ENCODE peak calls at places on chromosomes 6 and 20, in six cellular contexts. M, Z, K, J, R and X are unnamed samples.

GRCh38 chr6:75147512-75147911 is 58.3 kb downstream of the COL12A1 start:
- DNase-seq in M (peak), Z (peak), K (no peak), J (no peak), R (no peak), X (no peak)

GRCh38 chr20:60271597-60271996 is 313.4 kb downstream of the CDH26 start:
- DNase-seq in M (peak), Z (no peak), K (no peak), J (no peak), R (no peak), X (no peak)

GRCh38 chr20:63977392-63978276 is 1.8 kb downstream of the SAMD10 start:
- DNase-seq in M (peak), Z (no peak), K (no peak), J (peak), R (no peak), X (no peak)

GRCh38 chr20:46117704-46118467 is at the start of gene CD40:
- DNase-seq in M (peak), Z (peak), K (peak), J (peak), R (peak), X (peak)

GRCh38 chr6:35093118-35093445 is 48.1 kb downstream of the TCP11 start:
- DNase-seq in M (peak), Z (no peak), K (no peak), J (no peak), R (no peak), X (no peak)

GRCh38 chr6:25263602-25264001 is 15.6 kb upstream of the CARMIL1 start:
- DNase-seq in M (peak), Z (no peak), K (no peak), J (no peak), R (no peak), X (no peak)

GRCh38 chr6:150528648-150529285 is 70.9 kb upstream of the PLEKHG1 start:
- DNase-seq in M (peak), Z (no peak), K (no peak), J (no peak), R (peak), X (no peak)

GRCh38 chr20:37335642-37336368 is 10.1 kb upstream of the SRC start:
- DNase-seq in M (peak), Z (no peak), K (no peak), J (no peak), R (peak), X (no peak)

GRCh38 chr20:45836841-45837240 is 3.2 kb downstream of the SNX21 start:
- DNase-seq in M (no peak), Z (no peak), K (no peak), J (no peak), R (no peak), X (no peak)

GRCh38 chr6:11143394-11144371 is 32.2 kb upstream of the ERVFRD-1 start:
- DNase-seq in M (peak), Z (no peak), K (peak), J (no peak), R (peak), X (no peak)

GRCh38 chr20:53513489-53514298 is 79.9 kb downstream of the ZNF217 start:
- DNase-seq in M (no peak), Z (no peak), K (no peak), J (no peak), R (no peak), X (no peak)

GRCh38 chr20:17430515-17430914 is 100.7 kb downstream of the BFSP1 start:
- DNase-seq in M (no peak), Z (no peak), K (no peak), J (no peak), R (no peak), X (no peak)

GRCh38 chr20:21326700-21327099 is 23.6 kb downstream of the XRN2 start:
- DNase-seq in M (no peak), Z (no peak), K (no peak), J (no peak), R (no peak), X (no peak)

GRCh38 chr20:34262488-34263288 is 21.5 kb downstream of the ASIP start:
- DNase-seq in M (peak), Z (no peak), K (no peak), J (no peak), R (no peak), X (peak)

GRCh38 chr6:56953597-56954388 is 1.1 kb upstream of the BEND6 start:
- DNase-seq in M (no peak), Z (peak), K (no peak), J (no peak), R (no peak), X (no peak)

GRCh38 chr6:150741633-150742200 is 123.8 kb upstream of the MTHFD1L start:
- DNase-seq in M (no peak), Z (no peak), K (no peak), J (no peak), R (peak), X (no peak)

GRCh38 chr6:10437891-10438290 is 23.0 kb upstream of the TFAP2A start:
- DNase-seq in M (no peak), Z (no peak), K (no peak), J (no peak), R (no peak), X (no peak)

GRCh38 chr20:50169329-50169823 is 15.9 kb upstream of the PEDS1 start:
- DNase-seq in M (peak), Z (no peak), K (peak), J (peak), R (peak), X (peak)

GRCh38 chr6:166775180-166775922 is 148.3 kb upstream of the RPS6KA2 start:
- DNase-seq in M (peak), Z (no peak), K (no peak), J (peak), R (peak), X (peak)

GRCh38 chr6:324729-325125 is 32.4 kb downstream of the DUSP22 start:
- DNase-seq in M (no peak), Z (no peak), K (peak), J (no peak), R (no peak), X (no peak)

GRCh38 chr6:67640462-67640861 is 994.6 kb upstream of the ADGRB3 start:
- DNase-seq in M (peak), Z (no peak), K (no peak), J (no peak), R (no peak), X (no peak)

GRCh38 chr20:59163641-59164530 is at the start of gene ZNF831:
- DNase-seq in M (no peak), Z (no peak), K (no peak), J (no peak), R (peak), X (no peak)

GRCh38 chr20:43751167-43752050 is 24.6 kb upstream of the GTSF1L start:
- DNase-seq in M (peak), Z (peak), K (no peak), J (no peak), R (peak), X (no peak)

DNA sequence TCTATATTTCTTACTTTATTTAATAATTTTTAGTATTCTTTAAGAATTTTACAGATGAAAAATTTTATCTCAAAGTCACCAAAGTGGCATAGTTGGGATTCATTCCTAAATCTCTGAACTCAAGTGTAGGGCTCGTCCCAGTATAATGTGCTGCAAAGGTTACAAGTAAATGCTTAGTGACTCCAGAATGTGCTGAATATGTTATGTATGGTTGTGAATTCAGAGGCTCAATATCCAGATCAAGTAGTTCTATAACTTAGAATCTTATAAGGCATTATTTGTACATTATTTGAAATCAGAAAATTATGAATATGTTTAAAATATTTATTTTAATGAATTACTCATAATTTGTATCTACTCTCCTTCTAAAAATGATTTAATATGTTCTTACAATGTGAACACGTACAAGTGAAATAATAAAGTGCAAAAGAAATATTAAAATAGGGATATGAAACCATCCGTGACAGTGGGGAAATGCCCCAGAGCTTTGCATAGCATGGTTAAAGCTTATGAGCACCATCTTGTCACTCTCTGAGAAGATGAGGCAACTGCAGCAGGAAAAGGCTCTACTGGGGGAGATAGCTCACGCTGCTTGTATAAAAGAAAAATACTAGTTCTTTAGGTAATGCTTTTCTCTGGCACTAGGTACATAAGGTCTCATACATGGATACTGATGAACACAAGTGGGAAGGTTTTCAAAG is 259.0 kb downstream of the FOXC1 start:
- DNase-seq in M (no peak), Z (peak), K (no peak), J (no peak), R (no peak), X (no peak)
- H3K27ac ChIP-seq in M (no peak), Z (peak), K (peak), J (no peak), R (no peak), X (no peak)

GRCh38 chr6:112330877-112331260 is 16.3 kb upstream of the RFPL4B start:
- DNase-seq in M (no peak), Z (no peak), K (no peak), J (no peak), R (no peak), X (no peak)
- H3K27ac ChIP-seq in M (no peak), Z (no peak), K (no peak), J (no peak), R (no peak), X (no peak)

GRCh38 chr6:50824505-50824904 is 5.8 kb downstream of the TFAP2B start:
- DNase-seq in M (no peak), Z (no peak), K (no peak), J (no peak), R (no peak), X (no peak)

GRCh38 chr6:50826803-50827202 is 8.1 kb downstream of the TFAP2B start:
- DNase-seq in M (no peak), Z (no peak), K (no peak), J (no peak), R (no peak), X (no peak)

GRCh38 chr6:50825375-50826036 is 6.8 kb downstream of the TFAP2B start:
- DNase-seq in M (no peak), Z (no peak), K (no peak), J (no peak), R (no peak), X (no peak)

GRCh38 chr6:50823130-50823920 is 4.7 kb downstream of the TFAP2B start:
- DNase-seq in M (no peak), Z (no peak), K (no peak), J (no peak), R (no peak), X (no peak)

DNA sequence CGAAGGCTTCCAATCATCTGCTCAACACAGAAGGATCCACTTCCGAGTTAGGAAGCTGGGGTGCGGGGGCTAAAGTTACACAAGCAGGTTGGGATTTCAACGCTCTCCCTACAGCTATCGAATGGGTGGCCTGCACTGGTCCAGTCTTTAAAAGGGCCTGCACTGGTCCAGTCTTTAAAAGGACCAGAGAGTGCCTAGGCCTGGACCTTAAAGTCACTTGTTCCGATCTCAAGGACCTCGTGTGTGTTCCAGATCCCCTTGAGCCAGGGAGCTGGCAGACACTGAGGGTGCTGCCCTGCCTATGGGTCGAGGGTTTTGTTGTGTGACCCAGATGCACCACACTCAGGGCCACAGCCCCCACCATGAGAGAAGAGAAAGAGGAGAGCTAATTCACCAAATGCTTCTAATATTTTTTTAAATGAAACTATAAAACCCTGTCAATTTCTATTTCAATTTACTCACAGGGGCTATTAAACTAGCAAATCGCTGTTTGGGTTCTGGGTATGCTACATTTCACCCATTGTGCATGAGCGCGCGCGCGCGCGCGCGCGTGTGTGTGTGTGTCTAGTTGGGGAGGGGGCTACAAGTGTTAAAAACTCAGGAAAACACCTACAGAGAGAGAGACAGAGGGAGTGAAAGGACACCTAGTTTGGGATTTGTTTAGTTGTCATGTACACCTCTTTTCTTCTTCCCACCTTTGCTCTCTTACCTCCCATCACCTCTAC is 7.5 kb downstream of the TFAP2B start:
- DNase-seq in M (no peak), Z (no peak), K (no peak), J (no peak), R (no peak), X (no peak)
- H3K27ac ChIP-seq in M (no peak), Z (no peak), K (no peak), J (no peak), R (no peak), X (no peak)

GRCh38 chr6:1797801-1798200 is 188.1 kb downstream of the FOXC1 start:
- DNase-seq in M (peak), Z (no peak), K (no peak), J (no peak), R (no peak), X (no peak)
- H3K27ac ChIP-seq in M (no peak), Z (peak), K (peak), J (no peak), R (peak), X (no peak)

GRCh38 chr20:18650224-18650623 is 62.4 kb downstream of the DTD1 start:
- DNase-seq in M (no peak), Z (no peak), K (no peak), J (no peak), R (no peak), X (no peak)
- H3K27ac ChIP-seq in M (no peak), Z (no peak), K (no peak), J (no peak), R (no peak), X (no peak)

GRCh38 chr6:163580311-163581030 is 166.0 kb downstream of the QKI start:
- DNase-seq in M (no peak), Z (no peak), K (no peak), J (no peak), R (no peak), X (no peak)
- H3K27ac ChIP-seq in M (no peak), Z (no peak), K (no peak), J (no peak), R (no peak), X (peak)

GRCh38 chr6:135906542-135906941 is 55.0 kb downstream of the PDE7B start:
- DNase-seq in M (peak), Z (no peak), K (no peak), J (no peak), R (no peak), X (no peak)

GRCh38 chr6:135905604-135906300 is 54.3 kb downstream of the PDE7B start:
- DNase-seq in M (no peak), Z (no peak), K (no peak), J (no peak), R (no peak), X (peak)

GRCh38 chr6:135904666-135905065 is 53.2 kb downstream of the PDE7B start:
- DNase-seq in M (peak), Z (no peak), K (no peak), J (no peak), R (no peak), X (no peak)

GRCh38 chr6:135901776-135902524 is 50.4 kb downstream of the PDE7B start:
- DNase-seq in M (peak), Z (no peak), K (peak), J (no peak), R (peak), X (no peak)

DNA sequence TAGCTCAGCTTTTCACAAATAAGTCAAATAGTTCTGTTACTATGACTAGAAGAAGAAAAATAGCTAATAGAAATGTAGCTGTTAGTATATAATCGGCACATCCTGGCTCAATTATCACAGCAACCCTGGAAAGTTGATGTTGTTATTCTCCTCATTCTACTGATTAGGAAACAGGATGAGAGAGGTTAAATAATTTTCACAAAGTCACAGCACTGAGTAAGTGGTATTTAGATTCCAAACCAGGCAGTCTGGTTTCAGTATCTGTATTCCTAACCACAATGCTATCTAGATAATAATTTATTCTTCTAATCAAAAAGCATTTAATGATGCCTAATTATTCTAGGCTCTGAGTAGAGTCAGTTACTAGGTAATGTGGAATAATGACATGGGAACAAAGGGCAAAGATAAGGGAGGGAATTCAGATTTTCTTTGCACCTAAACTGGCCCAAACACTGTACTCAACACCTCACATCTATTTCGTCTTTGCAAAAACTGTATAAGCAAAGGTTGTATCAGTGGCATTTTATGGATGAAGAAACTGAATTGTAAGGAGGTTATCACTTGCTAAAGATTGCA is 51.3 kb downstream of the PDE7B start:
- DNase-seq in M (no peak), Z (no peak), K (no peak), J (no peak), R (no peak), X (no peak)
- H3K27ac ChIP-seq in M (peak), Z (no peak), K (peak), J (no peak), R (peak), X (no peak)

GRCh38 chr6:106620931-106621672 is 8.2 kb downstream of the RTN4IP1 start:
- DNase-seq in M (peak), Z (no peak), K (no peak), J (no peak), R (no peak), X (no peak)
- H3K27ac ChIP-seq in M (no peak), Z (no peak), K (no peak), J (no peak), R (no peak), X (no peak)

GRCh38 chr20:62616728-62617621 is 25.3 kb upstream of the SLCO4A1 start:
- DNase-seq in M (peak), Z (no peak), K (peak), J (peak), R (peak), X (peak)

GRCh38 chr20:62615750-62616251 is 26.5 kb upstream of the SLCO4A1 start:
- DNase-seq in M (no peak), Z (no peak), K (no peak), J (no peak), R (no peak), X (no peak)

GRCh38 chr20:62617711-62618483 is 24.4 kb upstream of the SLCO4A1 start:
- DNase-seq in M (no peak), Z (no peak), K (peak), J (peak), R (peak), X (no peak)

GRCh38 chr20:62614085-62614960 is 28.0 kb upstream of the SLCO4A1 start:
- DNase-seq in M (no peak), Z (no peak), K (no peak), J (no peak), R (no peak), X (no peak)

DNA sequence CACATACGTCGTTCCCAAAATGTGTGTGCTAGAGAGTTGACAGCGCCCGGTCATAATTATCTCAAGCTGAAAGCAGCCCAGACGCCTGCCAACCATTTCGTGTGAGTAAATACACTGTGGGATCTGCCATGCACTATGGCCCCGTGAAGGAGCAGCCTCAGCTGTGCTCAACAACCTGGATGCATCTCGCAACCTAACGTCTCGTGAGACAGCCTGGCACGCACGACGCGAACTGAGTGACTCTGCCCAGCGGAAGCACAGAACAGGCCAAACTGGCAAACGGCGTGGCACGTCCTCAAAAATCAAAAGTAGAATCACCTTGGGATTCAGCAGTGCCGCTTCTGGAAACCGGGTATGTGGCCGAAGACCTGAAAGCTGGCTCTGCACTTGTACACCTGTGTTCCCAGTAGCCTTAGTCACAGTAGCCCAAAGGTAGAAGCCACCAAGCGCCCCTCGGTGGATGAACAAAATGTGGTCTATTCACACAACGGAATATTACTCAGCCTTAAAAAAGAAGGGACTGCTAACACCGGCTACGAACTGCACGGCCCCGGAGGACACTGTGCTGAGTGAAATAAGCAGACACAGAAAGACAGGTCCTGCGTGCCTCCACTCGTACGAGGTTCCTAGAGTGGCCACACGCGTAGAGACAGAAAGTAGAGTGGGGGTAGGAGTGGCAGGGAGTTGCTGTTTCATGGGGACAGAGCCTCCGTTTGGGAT is 27.2 kb upstream of the SLCO4A1 start:
- DNase-seq in M (no peak), Z (no peak), K (no peak), J (no peak), R (no peak), X (no peak)
- H3K27ac ChIP-seq in M (no peak), Z (no peak), K (no peak), J (no peak), R (no peak), X (no peak)

GRCh38 chr6:14120556-14120955 is 3.0 kb downstream of the CD83 start:
- DNase-seq in M (no peak), Z (no peak), K (no peak), J (no peak), R (no peak), X (no peak)

GRCh38 chr6:14118444-14118843 is 872 bp downstream of the CD83 start:
- DNase-seq in M (no peak), Z (no peak), K (no peak), J (no peak), R (no peak), X (no peak)

GRCh38 chr6:14117158-14118090 is at the start of gene CD83:
- DNase-seq in M (peak), Z (no peak), K (no peak), J (peak), R (peak), X (peak)

GRCh38 chr6:14119764-14120163 is 2.2 kb downstream of the CD83 start:
- DNase-seq in M (no peak), Z (no peak), K (no peak), J (no peak), R (no peak), X (no peak)

DNA sequence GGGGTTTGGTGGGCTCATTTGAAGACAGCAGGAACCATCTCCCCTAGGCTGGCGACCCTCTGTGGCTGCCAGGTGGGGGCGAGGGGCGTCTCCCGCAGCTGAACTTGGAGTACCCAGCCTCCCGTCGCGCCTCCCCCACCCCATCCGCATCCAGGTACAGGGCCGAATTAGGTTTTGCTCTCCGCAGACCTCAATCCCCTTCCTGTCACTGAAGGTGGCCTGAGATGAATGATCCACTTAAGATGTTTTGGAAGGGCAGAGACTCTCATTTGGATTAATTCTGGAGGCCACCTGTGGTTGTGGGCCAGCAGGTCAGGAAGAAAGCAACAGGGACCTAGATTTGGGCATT is 493 bp downstream of the CD83 start:
- DNase-seq in M (no peak), Z (no peak), K (no peak), J (no peak), R (no peak), X (no peak)
- H3K27ac ChIP-seq in M (no peak), Z (peak), K (no peak), J (peak), R (peak), X (no peak)